ENCODE peak calls at places on chromosomes 6 and 20, in four cellular contexts. G is progenitor cell of endocrine pancreas, E is neural crest cell, U is T-helper 1 cell. F is an unnamed sample.

GRCh38 chr20:50848341-50848808 is 53.5 kb downstream of the BCAS4 start:
- DNase-seq in G (no peak), E (no peak), U (no peak), F (no peak)

GRCh38 chr20:9686455-9686854 is 152.4 kb downstream of the PAK5 start:
- DNase-seq in G (no peak), E (no peak), U (no peak), F (no peak)

GRCh38 chr6:140485740-140486467 is 1111.5 kb upstream of the CITED2 start:
- DNase-seq in G (no peak), E (no peak), U (no peak), F (no peak)

GRCh38 chr6:169807699-169808607 is 56.5 kb downstream of the ERMARD start:
- DNase-seq in G (no peak), E (no peak), U (no peak), F (no peak)

GRCh38 chr6:53803081-53803860 is 8.5 kb downstream of the LRRC1 start:
- DNase-seq in G (no peak), E (no peak), U (no peak), F (no peak)

GRCh38 chr6:167649486-167649885 is 177.2 kb upstream of the AFDN start:
- DNase-seq in G (no peak), E (no peak), U (no peak), F (no peak)

GRCh38 chr6:122803056-122803695 is 14.1 kb downstream of the SMPDL3A start:
- DNase-seq in G (no peak), E (no peak), U (no peak), F (no peak)

GRCh38 chr6:25628471-25629201 is 23.4 kb upstream of the SCGN start:
- DNase-seq in G (no peak), E (no peak), U (no peak), F (no peak)